ENCODE peak calls at places on chromosomes 13 and 19, in five cellular contexts. T is PC-3, O is cardiac muscle cell, P is heart right ventricle, M is esophagus muscularis mucosa. L is an unnamed sample. For H3K4me1, the result is how much of the 10 kb centered on the place peaks cover.

GRCh38 chr19:7857727-7858701 is 16.2 kb downstream of the PRR36 start:
- DNase-seq in T (no peak), O (no peak), P (no peak), M (no peak), L (no peak)

GRCh38 chr19:39679791-39680168 is 24.1 kb downstream of the LGALS16 start:
- DNase-seq in T (no peak), O (no peak), P (no peak), M (no peak), L (no peak)

GRCh38 chr13:59790626-59791025 is 373.1 kb downstream of the DIAPH3 start:
- DNase-seq in T (no peak), O (peak), P (no peak), M (no peak), L (no peak)

GRCh38 chr19:934865-935422 is 9.1 kb downstream of the ARID3A start:
- DNase-seq in T (peak), O (peak), P (peak), M (peak), L (no peak)

GRCh38 chr13:52884429-52884828 is 36.0 kb upstream of the PCDH8 start:
- DNase-seq in T (no peak), O (no peak), P (no peak), M (no peak), L (no peak)

GRCh38 chr13:75049936-75050335 is 432.0 kb downstream of the TBC1D4 start:
- DNase-seq in T (no peak), O (peak), P (no peak), M (no peak), L (no peak)

GRCh38 chr19:3243851-3244700 is 19.6 kb downstream of the CELF5 start:
- DNase-seq in T (peak), O (peak), P (peak), M (no peak), L (no peak)

GRCh38 chr13:57630661-57631606 is 610 bp upstream of the PCDH17 start:
- DNase-seq in T (peak), O (peak), P (no peak), M (no peak), L (peak)

GRCh38 chr13:44575741-44576395 is at the start of gene TSC22D1:
- DNase-seq in T (peak), O (peak), P (peak), M (no peak), L (peak)

GRCh38 chr13:111565400-111565799 is 245.0 kb downstream of the TEX29 start:
- DNase-seq in T (no peak), O (no peak), P (no peak), M (no peak), L (no peak)

GRCh38 chr13:32902898-32903297 is 113.3 kb upstream of the KL start:
- DNase-seq in T (no peak), O (peak), P (peak), M (no peak), L (no peak)

GRCh38 chr19:42097461-42097860 is 21.5 kb downstream of the ZNF574 start:
- DNase-seq in T (no peak), O (no peak), P (no peak), M (no peak), L (no peak)

GRCh38 chr13:110314516-110315245 is 7.6 kb downstream of the COL4A2 start:
- DNase-seq in T (no peak), O (no peak), P (peak), M (no peak), L (no peak)

GRCh38 chr13:110309661-110310524 is 2.8 kb downstream of the COL4A2 start:
- DNase-seq in T (no peak), O (no peak), P (no peak), M (no peak), L (no peak)

GRCh38 chr13:110312669-110313031 is 5.6 kb downstream of the COL4A2 start:
- DNase-seq in T (peak), O (peak), P (no peak), M (no peak), L (peak)

GRCh38 chr13:110310541-110311491 is 3.7 kb downstream of the COL4A2 start:
- DNase-seq in T (no peak), O (no peak), P (no peak), M (no peak), L (no peak)

GRCh38 chr13:110311721-110312668 is 4.9 kb downstream of the COL4A2 start:
- DNase-seq in T (no peak), O (peak), P (peak), M (no peak), L (no peak)
- H3K27ac ChIP-seq in T (peak), O (no peak), P (peak), M (peak), L (no peak)

GRCh38 chr19:15126511-15126910 is 19.3 kb downstream of the SYDE1 start:
- DNase-seq in T (no peak), O (peak), P (no peak), M (no peak), L (no peak)

GRCh38 chr19:15128162-15128770 is 21.1 kb downstream of the SYDE1 start:
- DNase-seq in T (peak), O (no peak), P (no peak), M (no peak), L (no peak)

GRCh38 chr19:15124572-15125231 is 17.5 kb downstream of the SYDE1 start:
- DNase-seq in T (no peak), O (no peak), P (no peak), M (no peak), L (peak)

GRCh38 chr19:15125232-15126067 is 18.2 kb downstream of the SYDE1 start:
- DNase-seq in T (peak), O (peak), P (peak), M (peak), L (peak)

DNA sequence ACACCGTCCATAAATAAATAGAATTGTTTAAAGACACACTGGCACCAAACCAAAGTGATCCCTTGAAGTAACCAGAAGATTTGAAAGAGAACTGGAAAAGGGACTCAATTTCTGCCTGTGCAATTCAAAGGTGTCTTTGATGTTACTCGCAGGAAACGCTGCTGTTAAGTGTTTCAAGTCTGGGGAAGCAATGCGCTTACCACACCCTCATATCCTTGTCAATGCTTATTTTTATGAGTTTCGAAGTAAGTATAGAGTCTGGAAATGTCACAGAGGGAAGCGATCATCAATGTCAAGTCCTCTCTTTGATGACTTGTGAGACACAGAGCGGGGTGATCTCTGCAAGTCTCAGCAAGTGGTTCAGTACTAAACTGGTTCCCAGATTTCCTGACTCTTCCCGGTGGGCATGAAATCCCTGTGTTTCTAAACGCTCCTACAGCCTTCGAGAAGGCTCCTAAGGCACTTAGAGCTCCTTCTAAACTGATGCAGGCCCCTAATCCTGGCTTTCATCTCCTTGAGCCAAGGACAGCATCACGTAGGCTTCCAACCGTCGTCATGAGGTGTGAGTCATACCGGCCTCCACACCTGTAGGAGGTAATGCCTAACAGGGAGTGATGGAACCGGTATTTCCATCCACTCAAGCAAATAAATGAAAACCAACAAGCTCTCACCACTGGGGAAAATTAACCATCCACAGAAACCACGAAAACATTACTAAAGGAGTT is 22.8 kb downstream of the SYDE1 start:
- DNase-seq in T (peak), O (no peak), P (no peak), M (no peak), L (peak)
- TF ChIP-seq CTCF in T (no peak), O (no peak), P (no peak), M (no peak), L (peak)

DNA sequence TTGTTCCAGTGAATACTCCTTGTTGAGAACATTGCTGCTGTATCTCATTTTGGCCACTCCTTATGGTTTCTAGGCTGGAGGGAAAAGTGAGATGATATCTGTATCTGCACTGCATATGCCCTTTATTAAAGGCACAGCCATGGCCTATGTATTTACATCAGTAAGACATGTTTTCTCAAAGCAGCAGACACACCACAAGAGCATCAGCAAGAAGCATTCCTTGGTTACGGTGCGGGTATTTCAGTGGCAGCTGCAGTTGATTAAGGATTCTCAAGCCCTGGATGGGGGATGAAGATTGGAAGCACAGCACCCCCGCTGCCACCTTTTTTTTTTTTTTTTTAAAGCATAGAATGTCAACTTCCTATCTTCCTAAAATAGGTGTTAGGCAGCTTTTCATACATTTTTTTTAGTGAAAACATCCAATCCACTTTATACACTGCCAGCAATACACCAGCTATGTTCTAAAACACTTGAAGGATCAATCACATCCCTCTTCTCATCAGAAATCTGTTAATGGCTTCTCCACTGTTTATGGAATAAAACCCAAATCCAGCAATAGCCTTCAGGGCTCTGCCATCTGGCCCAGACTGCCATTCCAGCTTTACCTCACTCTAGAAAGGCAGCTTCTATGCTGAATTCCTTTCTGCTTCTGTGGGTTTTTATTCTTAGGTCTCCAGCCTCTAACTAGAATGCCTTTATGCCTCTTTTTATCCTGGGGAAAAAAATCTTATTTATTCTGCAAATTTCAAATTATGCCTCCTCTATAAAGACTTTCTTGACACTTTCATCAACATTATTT is 331.0 kb downstream of the DNAJC15 start:
- DNase-seq in T (no peak), O (no peak), P (no peak), M (no peak), L (no peak)
- H3K4me1 ChIP-seq in T (under half), O (under half), P (under half), M (under half), L (under half)

DNA sequence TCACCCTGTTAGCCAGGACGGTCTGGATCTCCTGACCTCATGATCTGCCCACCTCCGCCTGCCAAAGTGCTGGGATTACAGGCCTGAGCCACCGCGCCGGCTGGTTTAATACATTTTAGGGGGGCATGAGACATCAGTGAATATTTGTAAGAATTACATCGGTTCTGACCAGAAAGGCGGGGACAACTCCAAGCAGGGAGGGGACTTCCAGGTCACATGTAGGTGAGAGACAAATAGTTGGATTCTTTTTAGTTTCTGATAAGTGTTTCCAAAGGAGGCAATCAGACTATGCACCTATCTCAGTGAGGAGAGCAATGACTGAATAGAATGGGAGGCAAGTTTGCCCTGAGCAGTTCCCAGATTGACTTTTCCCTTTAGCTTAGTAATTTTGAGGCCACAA is 3.7 kb upstream of the ZNF552 start:
- DNase-seq in T (no peak), O (no peak), P (no peak), M (no peak), L (no peak)
- H3K27ac ChIP-seq in T (no peak), O (peak), P (no peak), M (no peak), L (no peak)

GRCh38 chr19:46021531-46022041 is 1.3 kb downstream of the PGLYRP1 start:
- DNase-seq in T (no peak), O (no peak), P (no peak), M (no peak), L (peak)
- TF ChIP-seq CTCF in T (no peak), O (no peak), P (no peak), M (no peak), L (peak)

DNA sequence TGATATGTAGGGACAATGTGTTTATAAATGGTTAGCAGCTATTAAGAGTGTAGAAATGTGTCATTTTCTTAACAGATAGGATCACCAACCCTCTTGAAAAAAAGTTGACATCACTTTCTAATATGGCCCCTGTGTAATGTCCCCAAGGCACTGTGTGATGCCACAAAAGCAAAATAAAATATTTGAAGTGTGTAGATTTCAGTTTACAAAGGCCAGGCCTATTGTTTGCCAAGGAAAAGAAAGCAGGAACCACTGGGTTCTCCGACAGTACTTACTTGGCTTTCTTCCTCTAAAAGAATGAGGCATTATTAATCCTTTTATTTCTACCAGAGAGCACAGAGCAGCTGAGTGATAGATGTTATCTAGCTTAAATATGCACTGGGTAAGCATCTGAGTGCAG is 10.5 kb upstream of the GJA3 start:
- DNase-seq in T (peak), O (no peak), P (no peak), M (no peak), L (no peak)
- H3K4me1 ChIP-seq in T (under half), O (under half), P (under half), M (under half), L (under half)

DNA sequence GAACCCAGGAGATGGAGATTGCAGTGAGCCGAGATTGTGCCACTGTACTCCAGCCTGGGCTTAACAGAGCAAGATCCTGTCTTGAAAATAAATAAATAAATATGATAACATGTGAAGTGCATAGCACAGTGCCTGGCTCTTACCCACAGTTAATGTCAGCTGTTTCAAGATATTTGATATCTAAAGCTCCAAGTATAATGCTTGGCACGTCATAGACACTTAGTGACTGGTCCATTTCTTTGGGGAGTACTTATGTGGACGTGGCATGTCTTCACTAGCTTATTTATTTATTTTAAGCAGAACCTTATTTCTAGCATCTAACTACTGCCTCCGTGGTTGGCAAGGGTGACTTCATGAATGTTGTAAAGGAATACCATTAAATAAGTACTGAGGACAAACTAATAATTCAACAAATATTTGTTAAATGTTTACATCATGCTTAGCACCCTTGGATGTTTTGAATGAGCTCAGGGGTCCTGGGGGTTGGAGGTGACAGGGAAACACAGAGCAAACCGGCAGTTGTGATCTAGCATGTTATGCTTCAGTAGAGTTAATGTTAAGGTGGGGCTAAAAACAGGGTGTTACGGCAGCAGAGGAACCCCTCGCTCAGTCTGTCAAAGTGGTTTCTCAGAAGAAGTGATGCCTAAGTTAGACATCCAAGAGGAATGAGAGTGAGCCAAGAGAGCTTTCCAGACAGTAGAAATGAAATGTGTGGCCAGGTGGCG is 18.9 kb downstream of the GARRE1 start:
- DNase-seq in T (no peak), O (no peak), P (no peak), M (no peak), L (no peak)
- H3K27ac ChIP-seq in T (no peak), O (no peak), P (peak), M (no peak), L (no peak)

GRCh38 chr13:26629260-26629659 is 71.8 kb downstream of the WASF3 start:
- DNase-seq in T (peak), O (peak), P (no peak), M (no peak), L (no peak)

GRCh38 chr13:26623125-26623524 is 65.6 kb downstream of the WASF3 start:
- DNase-seq in T (no peak), O (peak), P (no peak), M (no peak), L (no peak)

GRCh38 chr13:26624572-26624971 is 67.1 kb downstream of the WASF3 start:
- DNase-seq in T (no peak), O (no peak), P (no peak), M (no peak), L (peak)

DNA sequence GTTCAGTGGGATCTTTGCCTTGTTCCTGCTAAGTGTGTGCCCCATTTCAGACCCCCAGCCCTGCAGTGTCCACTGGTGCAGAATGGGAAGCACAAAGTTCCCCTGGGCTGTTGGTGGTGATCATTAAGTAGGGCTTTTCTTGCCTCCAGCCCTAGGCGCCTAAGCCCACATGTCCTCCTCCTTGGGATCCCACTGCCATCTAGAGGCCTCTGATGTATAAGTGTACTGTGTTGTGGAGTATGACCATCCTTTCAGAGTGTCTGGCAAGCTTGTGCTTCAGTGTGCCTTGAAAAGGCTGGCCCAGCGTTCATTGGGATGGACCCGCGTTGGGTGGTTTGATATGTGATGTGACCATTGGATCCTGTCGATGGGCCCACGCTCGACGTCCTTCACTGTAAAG is 71.2 kb downstream of the WASF3 start:
- DNase-seq in T (peak), O (peak), P (no peak), M (no peak), L (peak)
- TF ChIP-seq CTCF in T (peak), O (peak), P (no peak), M (no peak), L (peak)

GRCh38 chr19:19488875-19489690 is 26.3 kb downstream of the TSSK6 start:
- DNase-seq in T (peak), O (peak), P (peak), M (peak), L (peak)
- H3K4me1 ChIP-seq in T (under half), O (under half), P (half or more), M (half or more), L (under half)

L was measured in foreskin keratinocyte.